ENCODE peak calls at places on chromosomes 3 and 15, in four cellular contexts. I, P, E and F are unnamed samples.

GRCh38 chr3:22959593-22959992 is 243.5 kb upstream of the UBE2E2 start:
- DNase-seq in I (no peak), P (peak), E (no peak), F (no peak)

GRCh38 chr3:4994823-4995499 is 15.7 kb downstream of the BHLHE40 start:
- DNase-seq in P (peak), E (peak), I (no peak), F (peak)

GRCh38 chr15:55587321-55588069 is 650 bp downstream of the PYGO1 start:
- DNase-seq in E (no peak), P (peak), I (no peak), F (no peak)

GRCh38 chr3:130960139-130960779 is 66.4 kb downstream of the ASTE1 start:
- DNase-seq in P (no peak), E (no peak), I (no peak), F (no peak)

GRCh38 chr3:184816654-184817053 is 4.7 kb downstream of the VPS8 start:
- DNase-seq in P (no peak), E (no peak), I (no peak), F (no peak)

GRCh38 chr3:132682201-132682600 is 22.1 kb downstream of the UBA5 start:
- DNase-seq in P (no peak), E (no peak), I (no peak), F (no peak)

GRCh38 chr3:112032377-112032776 is 2.2 kb upstream of the TMPRSS7 start:
- DNase-seq in P (no peak), E (no peak), I (no peak), F (no peak)

GRCh38 chr3:158494657-158495056 is 76.3 kb upstream of the MLF1 start:
- DNase-seq in P (no peak), E (no peak), I (no peak), F (no peak)

GRCh38 chr15:78533331-78533730 is 6.9 kb upstream of the PSMA4 start:
- DNase-seq in E (no peak), I (no peak), P (no peak), F (no peak)

GRCh38 chr3:18988619-18989229 is 159.6 kb upstream of the KCNH8 start:
- DNase-seq in I (no peak), E (no peak), P (peak), F (no peak)

GRCh38 chr3:124429129-124429815 is 301.0 kb upstream of the UMPS start:
- DNase-seq in I (no peak), P (no peak), E (peak), F (no peak)

GRCh38 chr3:175392653-175393052 is 533.5 kb downstream of the NAALADL2 start:
- DNase-seq in P (peak), E (no peak), I (no peak), F (no peak)

GRCh38 chr3:39849992-39850706 is 40.7 kb downstream of the MYRIP start:
- DNase-seq in I (no peak), E (no peak), P (no peak), F (no peak)

GRCh38 chr15:68566377-68566954 is 12.3 kb upstream of the CORO2B start:
- DNase-seq in E (no peak), P (no peak), I (no peak), F (no peak)

GRCh38 chr15:90412356-90413194 is 24.5 kb downstream of the IQGAP1 start:
- DNase-seq in E (peak), I (no peak), P (peak), F (no peak)

GRCh38 chr15:71153823-71154524 is 38.7 kb downstream of the THSD4 start:
- DNase-seq in I (no peak), P (no peak), E (no peak), F (no peak)

GRCh38 chr3:66376568-66376967 is 124.3 kb downstream of the LRIG1 start:
- DNase-seq in E (peak), I (no peak), P (no peak), F (no peak)

GRCh38 chr3:171314341-171314740 is 145.9 kb downstream of the TNIK start:
- DNase-seq in I (no peak), P (no peak), E (no peak), F (no peak)

GRCh38 chr3:176159796-176160195 is 1037.5 kb downstream of the TBL1XR1 start:
- DNase-seq in I (no peak), E (no peak), P (no peak), F (no peak)

GRCh38 chr3:13717222-13717573 is 162.7 kb downstream of the WNT7A start:
- DNase-seq in E (no peak), I (no peak), P (no peak), F (no peak)

GRCh38 chr3:72797773-72798543 is 50.3 kb downstream of the SHQ1 start:
- DNase-seq in I (no peak), E (no peak), P (no peak), F (no peak)

GRCh38 chr15:58743161-58743502 is 6.4 kb downstream of the ADAM10 start:
- DNase-seq in I (no peak), P (no peak), E (no peak), F (no peak)

GRCh38 chr15:70870066-70870465 is 16.1 kb upstream of the LARP6 start:
- DNase-seq in E (no peak), I (no peak), P (peak), F (no peak)

GRCh38 chr15:65092046-65092770 is 15.7 kb downstream of the KBTBD13 start:
- DNase-seq in E (no peak), P (no peak), I (no peak), F (no peak)

GRCh38 chr15:60660290-60661051 is 181.5 kb upstream of the ICE2 start:
- DNase-seq in P (peak), E (no peak), I (no peak), F (peak)

GRCh38 chr3:141498592-141499223 is 11.9 kb downstream of the RASA2 start:
- DNase-seq in P (peak), I (peak), E (no peak), F (no peak)

GRCh38 chr3:172367205-172368105 is 80.8 kb downstream of the GHSR start:
- DNase-seq in I (no peak), E (no peak), P (no peak), F (no peak)

GRCh38 chr3:61451841-61452240 is 109.5 kb upstream of the PTPRG start:
- DNase-seq in I (no peak), P (no peak), E (no peak), F (no peak)

GRCh38 chr15:32020158-32020557 is 10.2 kb upstream of the CHRNA7 start:
- DNase-seq in P (no peak), I (no peak), E (no peak), F (no peak)

GRCh38 chr3:48694610-48695051 is 8.9 kb upstream of the NCKIPSD start:
- DNase-seq in E (peak), I (no peak), P (no peak), F (no peak)

GRCh38 chr3:120449701-120450216 is 1.0 kb downstream of the FSTL1 start:
- DNase-seq in E (no peak), P (no peak), I (no peak), F (no peak)

GRCh38 chr15:98562361-98562791 is 86.0 kb upstream of the IGF1R start:
- DNase-seq in P (no peak), I (no peak), E (no peak), F (no peak)

GRCh38 chr15:71752604-71753289 is 57.6 kb upstream of the NR2E3 start:
- DNase-seq in E (peak), P (peak), I (no peak), F (peak)

GRCh38 chr3:149224736-149225594 is 3.3 kb upstream of the CP start:
- DNase-seq in I (no peak), E (no peak), P (peak), F (no peak)

GRCh38 chr3:100084100-100084806 is 30.0 kb downstream of the FILIP1L start:
- DNase-seq in I (no peak), E (no peak), P (no peak), F (no peak)

GRCh38 chr3:124951511-124952390 is 17.2 kb upstream of the MUC13 start:
- DNase-seq in P (no peak), I (no peak), E (no peak), F (no peak)

GRCh38 chr3:47954562-47954961 is 61.7 kb downstream of the MAP4 start:
- DNase-seq in P (no peak), I (no peak), E (no peak), F (no peak)

GRCh38 chr15:55737373-55737772 is 5.6 kb downstream of the PRTG start:
- DNase-seq in E (no peak), P (no peak), I (no peak), F (no peak)

GRCh38 chr3:46168583-46168982 is 39.5 kb downstream of the CCR1 start:
- DNase-seq in I (no peak), P (no peak), E (no peak), F (no peak)